ENCODE peak calls at places on chromosomes 13 and 19, in eight cellular contexts. One of them, this sample, is unnamed.

GRCh38 chr13:98155475-98156111 is 12.7 kb downstream of the FARP1 start:
- DNase-seq in GM12864: no peak
- DNase-seq in astrocyte: peak
- DNase-seq in heart right ventricle: no peak
- DNase-seq in thyroid gland: peak
- DNase-seq in psoas muscle: no peak
- DNase-seq in adipocyte: no peak
- DNase-seq in body of pancreas: peak
- DNase-seq in this sample: peak

GRCh38 chr19:38434549-38435051 is 1.1 kb downstream of the RYR1 start:
- DNase-seq in psoas muscle: peak
- DNase-seq in heart right ventricle: peak
- DNase-seq in adipocyte: no peak
- DNase-seq in GM12864: no peak
- DNase-seq in body of pancreas: no peak
- DNase-seq in astrocyte: no peak
- DNase-seq in thyroid gland: peak
- DNase-seq in this sample: no peak

GRCh38 chr19:30402790-30403189 is 30.6 kb downstream of the ZNF536 start:
- DNase-seq in adipocyte: no peak
- DNase-seq in astrocyte: no peak
- DNase-seq in psoas muscle: no peak
- DNase-seq in thyroid gland: no peak
- DNase-seq in heart right ventricle: no peak
- DNase-seq in GM12864: no peak
- DNase-seq in body of pancreas: no peak
- DNase-seq in this sample: no peak

GRCh38 chr13:108036411-108036810 is 178.9 kb downstream of the LIG4 start:
- DNase-seq in heart right ventricle: no peak
- DNase-seq in GM12864: no peak
- DNase-seq in thyroid gland: no peak
- DNase-seq in psoas muscle: no peak
- DNase-seq in adipocyte: no peak
- DNase-seq in astrocyte: no peak
- DNase-seq in body of pancreas: no peak
- DNase-seq in this sample: no peak

GRCh38 chr13:26590379-26590778 is 32.9 kb downstream of the WASF3 start:
- DNase-seq in astrocyte: no peak
- DNase-seq in heart right ventricle: no peak
- DNase-seq in adipocyte: no peak
- DNase-seq in psoas muscle: no peak
- DNase-seq in body of pancreas: no peak
- DNase-seq in GM12864: no peak
- DNase-seq in thyroid gland: no peak
- DNase-seq in this sample: no peak

GRCh38 chr19:31256601-31256990 is 92.6 kb downstream of the TSHZ3 start:
- DNase-seq in heart right ventricle: no peak
- DNase-seq in body of pancreas: no peak
- DNase-seq in adipocyte: no peak
- DNase-seq in GM12864: no peak
- DNase-seq in astrocyte: no peak
- DNase-seq in psoas muscle: no peak
- DNase-seq in thyroid gland: no peak
- DNase-seq in this sample: no peak

GRCh38 chr19:3129112-3129511 is 6.7 kb upstream of the GNA15 start:
- DNase-seq in thyroid gland: no peak
- DNase-seq in astrocyte: peak
- DNase-seq in body of pancreas: no peak
- DNase-seq in heart right ventricle: no peak
- DNase-seq in GM12864: no peak
- DNase-seq in psoas muscle: no peak
- DNase-seq in adipocyte: peak
- DNase-seq in this sample: peak

GRCh38 chr13:99446242-99446641 is 55.0 kb upstream of the TM9SF2 start:
- DNase-seq in psoas muscle: no peak
- DNase-seq in body of pancreas: no peak
- DNase-seq in adipocyte: no peak
- DNase-seq in thyroid gland: no peak
- DNase-seq in astrocyte: no peak
- DNase-seq in heart right ventricle: no peak
- DNase-seq in GM12864: no peak
- DNase-seq in this sample: no peak

GRCh38 chr13:109938255-109938936 is 152.0 kb upstream of the IRS2 start:
- DNase-seq in adipocyte: peak
- DNase-seq in thyroid gland: no peak
- DNase-seq in GM12864: no peak
- DNase-seq in astrocyte: peak
- DNase-seq in body of pancreas: no peak
- DNase-seq in psoas muscle: no peak
- DNase-seq in heart right ventricle: no peak
- DNase-seq in this sample: peak

GRCh38 chr13:51637852-51638496 is 53.7 kb downstream of the WDFY2 start:
- DNase-seq in psoas muscle: no peak
- DNase-seq in GM12864: no peak
- DNase-seq in astrocyte: no peak
- DNase-seq in adipocyte: no peak
- DNase-seq in heart right ventricle: no peak
- DNase-seq in thyroid gland: no peak
- DNase-seq in body of pancreas: no peak
- DNase-seq in this sample: no peak

GRCh38 chr13:55999709-56000108 is 1141.0 kb upstream of the PRR20A start:
- DNase-seq in GM12864: no peak
- DNase-seq in body of pancreas: no peak
- DNase-seq in adipocyte: no peak
- DNase-seq in heart right ventricle: no peak
- DNase-seq in psoas muscle: no peak
- DNase-seq in thyroid gland: no peak
- DNase-seq in astrocyte: no peak
- DNase-seq in this sample: no peak

GRCh38 chr13:79915386-79915785 is 425.5 kb downstream of the SPRY2 start:
- DNase-seq in psoas muscle: no peak
- DNase-seq in thyroid gland: no peak
- DNase-seq in heart right ventricle: no peak
- DNase-seq in astrocyte: no peak
- DNase-seq in adipocyte: no peak
- DNase-seq in GM12864: no peak
- DNase-seq in body of pancreas: no peak
- DNase-seq in this sample: no peak
- H3K4me3 ChIP-seq in psoas muscle: no peak
- H3K4me3 ChIP-seq in thyroid gland: no peak
- H3K4me3 ChIP-seq in heart right ventricle: no peak
- H3K4me3 ChIP-seq in astrocyte: no peak
- H3K4me3 ChIP-seq in adipocyte: no peak
- H3K4me3 ChIP-seq in GM12864: no peak
- H3K4me3 ChIP-seq in body of pancreas: no peak
- H3K4me3 ChIP-seq in this sample: no peak

DNA sequence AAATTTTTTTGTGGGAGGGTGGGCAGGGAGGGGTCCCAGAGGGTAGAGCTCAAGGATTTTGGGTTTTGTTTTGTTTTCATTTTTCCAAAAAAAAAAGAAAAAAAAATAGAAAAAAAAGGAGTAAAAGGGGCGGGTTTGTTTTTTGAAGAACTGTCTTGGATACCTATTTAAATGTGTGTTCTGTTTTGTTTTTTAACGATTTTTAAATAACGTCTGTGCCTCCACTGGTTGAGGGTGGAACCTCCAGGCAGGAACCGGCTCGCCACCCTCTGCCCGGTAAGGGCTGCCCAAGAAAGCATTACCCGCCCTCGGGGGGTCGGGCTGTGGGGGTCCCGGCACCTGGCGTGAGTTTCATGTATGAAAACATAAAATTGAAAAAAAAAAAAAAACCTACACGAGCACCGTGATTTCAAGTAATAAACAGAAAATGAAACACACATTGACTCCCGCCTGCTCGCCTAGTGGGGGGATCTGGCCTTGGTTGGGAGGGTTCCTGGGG is 10.4 kb downstream of the MIDN start:
- DNase-seq in body of pancreas: no peak
- DNase-seq in heart right ventricle: no peak
- DNase-seq in adipocyte: no peak
- DNase-seq in GM12864: no peak
- DNase-seq in psoas muscle: no peak
- DNase-seq in thyroid gland: no peak
- DNase-seq in astrocyte: no peak
- DNase-seq in this sample: peak
- H3K4me3 ChIP-seq in body of pancreas: no peak
- H3K4me3 ChIP-seq in heart right ventricle: peak
- H3K4me3 ChIP-seq in adipocyte: peak
- H3K4me3 ChIP-seq in GM12864: peak
- H3K4me3 ChIP-seq in psoas muscle: peak
- H3K4me3 ChIP-seq in thyroid gland: no peak
- H3K4me3 ChIP-seq in astrocyte: no peak
- H3K4me3 ChIP-seq in this sample: no peak

DNA sequence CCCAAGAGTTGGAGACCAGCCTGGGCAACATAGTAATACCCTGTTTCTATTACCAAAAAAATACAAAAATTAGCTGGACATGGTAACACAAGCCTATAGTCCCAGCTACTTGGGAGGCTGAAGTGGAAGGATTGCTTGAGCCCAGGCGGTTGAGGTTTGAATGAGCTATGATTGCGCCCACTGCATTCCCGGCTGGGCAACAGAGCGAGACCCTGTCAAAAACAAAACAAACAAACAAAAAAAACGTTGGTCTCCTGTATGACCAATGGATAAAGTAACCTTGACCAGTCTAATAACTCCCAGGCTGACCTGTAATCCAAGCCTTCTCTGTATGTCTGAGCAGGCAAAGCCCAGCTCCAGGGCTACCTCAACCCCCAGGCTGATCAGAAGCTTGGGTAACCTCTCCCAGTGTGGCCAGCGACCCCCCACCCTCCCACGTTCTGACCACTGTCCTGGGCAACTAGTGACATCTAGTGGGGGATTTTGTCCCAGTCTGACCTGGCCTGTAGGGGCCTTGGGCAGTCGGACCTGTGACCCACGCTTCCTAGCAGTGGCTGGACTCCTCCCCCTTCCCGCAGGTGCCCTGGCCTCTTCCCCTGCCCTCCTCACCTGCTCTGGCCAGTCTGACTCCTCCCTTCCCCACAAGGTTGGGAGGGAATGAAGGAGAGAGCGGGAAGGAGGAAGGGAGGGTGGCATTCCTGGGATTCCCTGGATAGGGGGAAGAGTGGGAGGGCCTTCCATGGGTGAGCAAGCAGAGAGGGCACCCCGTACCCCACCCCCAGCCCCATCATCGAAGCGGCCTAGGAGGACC is 1.0 kb upstream of the BCAM start:
- DNase-seq in adipocyte: peak
- DNase-seq in heart right ventricle: peak
- DNase-seq in psoas muscle: no peak
- DNase-seq in thyroid gland: peak
- DNase-seq in GM12864: no peak
- DNase-seq in body of pancreas: peak
- DNase-seq in astrocyte: peak
- DNase-seq in this sample: peak
- H3K4me3 ChIP-seq in adipocyte: no peak
- H3K4me3 ChIP-seq in heart right ventricle: peak
- H3K4me3 ChIP-seq in psoas muscle: peak
- H3K4me3 ChIP-seq in thyroid gland: no peak
- H3K4me3 ChIP-seq in GM12864: no peak
- H3K4me3 ChIP-seq in body of pancreas: no peak
- H3K4me3 ChIP-seq in astrocyte: no peak
- H3K4me3 ChIP-seq in this sample: no peak

GRCh38 chr19:57888107-57888493 is 737 bp downstream of the ZNF814 start:
- DNase-seq in body of pancreas: no peak
- DNase-seq in astrocyte: no peak
- DNase-seq in heart right ventricle: no peak
- DNase-seq in psoas muscle: no peak
- DNase-seq in thyroid gland: no peak
- DNase-seq in GM12864: no peak
- DNase-seq in adipocyte: peak
- DNase-seq in this sample: peak
- H3K4me3 ChIP-seq in body of pancreas: peak
- H3K4me3 ChIP-seq in astrocyte: peak
- H3K4me3 ChIP-seq in heart right ventricle: peak
- H3K4me3 ChIP-seq in psoas muscle: peak
- H3K4me3 ChIP-seq in thyroid gland: peak
- H3K4me3 ChIP-seq in GM12864: peak
- H3K4me3 ChIP-seq in adipocyte: peak
- H3K4me3 ChIP-seq in this sample: peak

GRCh38 chr19:18225702-18226468 is at the start of gene PDE4C:
- DNase-seq in astrocyte: no peak
- DNase-seq in thyroid gland: no peak
- DNase-seq in adipocyte: peak
- DNase-seq in psoas muscle: peak
- DNase-seq in heart right ventricle: peak
- DNase-seq in GM12864: no peak
- DNase-seq in body of pancreas: no peak
- DNase-seq in this sample: peak

GRCh38 chr19:18224525-18225354 is 1.5 kb downstream of the PDE4C start:
- DNase-seq in psoas muscle: peak
- DNase-seq in body of pancreas: peak
- DNase-seq in heart right ventricle: peak
- DNase-seq in GM12864: peak
- DNase-seq in thyroid gland: peak
- DNase-seq in adipocyte: peak
- DNase-seq in astrocyte: peak
- DNase-seq in this sample: peak

GRCh38 chr19:18226956-18227780 is 930 bp upstream of the PDE4C start:
- DNase-seq in adipocyte: no peak
- DNase-seq in thyroid gland: no peak
- DNase-seq in GM12864: no peak
- DNase-seq in astrocyte: no peak
- DNase-seq in body of pancreas: no peak
- DNase-seq in psoas muscle: no peak
- DNase-seq in heart right ventricle: no peak
- DNase-seq in this sample: no peak

GRCh38 chr19:18223860-18224524 is 2.2 kb downstream of the PDE4C start:
- DNase-seq in GM12864: no peak
- DNase-seq in adipocyte: no peak
- DNase-seq in astrocyte: no peak
- DNase-seq in psoas muscle: peak
- DNase-seq in thyroid gland: peak
- DNase-seq in heart right ventricle: peak
- DNase-seq in body of pancreas: peak
- DNase-seq in this sample: no peak

GRCh38 chr19:18225355-18225701 is 910 bp downstream of the PDE4C start:
- DNase-seq in GM12864: no peak
- DNase-seq in adipocyte: no peak
- DNase-seq in body of pancreas: no peak
- DNase-seq in heart right ventricle: no peak
- DNase-seq in thyroid gland: no peak
- DNase-seq in psoas muscle: no peak
- DNase-seq in astrocyte: no peak
- DNase-seq in this sample: no peak
- H3K4me3 ChIP-seq in GM12864: no peak
- H3K4me3 ChIP-seq in adipocyte: no peak
- H3K4me3 ChIP-seq in body of pancreas: no peak
- H3K4me3 ChIP-seq in heart right ventricle: peak
- H3K4me3 ChIP-seq in thyroid gland: no peak
- H3K4me3 ChIP-seq in psoas muscle: peak
- H3K4me3 ChIP-seq in astrocyte: no peak
- H3K4me3 ChIP-seq in this sample: no peak

GRCh38 chr19:35856546-35857149 is at the start of gene KIRREL2:
- DNase-seq in psoas muscle: no peak
- DNase-seq in astrocyte: no peak
- DNase-seq in thyroid gland: no peak
- DNase-seq in heart right ventricle: no peak
- DNase-seq in body of pancreas: peak
- DNase-seq in adipocyte: no peak
- DNase-seq in GM12864: no peak
- DNase-seq in this sample: no peak
- H3K4me3 ChIP-seq in psoas muscle: peak
- H3K4me3 ChIP-seq in astrocyte: peak
- H3K4me3 ChIP-seq in thyroid gland: no peak
- H3K4me3 ChIP-seq in heart right ventricle: peak
- H3K4me3 ChIP-seq in body of pancreas: peak
- H3K4me3 ChIP-seq in adipocyte: peak
- H3K4me3 ChIP-seq in GM12864: peak
- H3K4me3 ChIP-seq in this sample: peak

This sample was measured in GM23248.